ENCODE peak calls at places on chromosomes 3 and 15, in four cellular contexts. One of them, this sample, is unnamed.
A peak's percentile ranks its signal among the peaks of the same experiment; 100 is the strongest.

GRCh38 chr3:142228964-142229363 is 3.6 kb upstream of the GK5 start:
- DNase-seq in tibial artery: no peak
- DNase-seq in heart left ventricle: no peak
- DNase-seq in left ventricle myocardium inferior: no peak
- DNase-seq in this sample: no peak

GRCh38 chr15:91049378-91050127 is 27.2 kb upstream of the VPS33B start:
- DNase-seq in tibial artery: peak; percentile 62
- DNase-seq in heart left ventricle: no peak
- DNase-seq in left ventricle myocardium inferior: no peak
- DNase-seq in this sample: peak; percentile 33

GRCh38 chr3:157170861-157171260 is 10.9 kb upstream of the CCNL1 start:
- DNase-seq in tibial artery: no peak
- DNase-seq in heart left ventricle: no peak
- DNase-seq in left ventricle myocardium inferior: no peak
- DNase-seq in this sample: no peak

GRCh38 chr15:59632714-59633113 is 21.1 kb downstream of the GCNT3 start:
- DNase-seq in tibial artery: no peak
- DNase-seq in heart left ventricle: no peak
- DNase-seq in left ventricle myocardium inferior: no peak
- DNase-seq in this sample: no peak

GRCh38 chr3:82973810-82974209 is 1212.4 kb upstream of the GBE1 start:
- DNase-seq in tibial artery: no peak
- DNase-seq in heart left ventricle: no peak
- DNase-seq in left ventricle myocardium inferior: no peak
- DNase-seq in this sample: no peak

GRCh38 chr15:90295270-90295648 is 29.8 kb downstream of the NGRN start:
- DNase-seq in tibial artery: no peak
- DNase-seq in heart left ventricle: no peak
- DNase-seq in left ventricle myocardium inferior: no peak
- DNase-seq in this sample: no peak

GRCh38 chr3:197736491-197737318 is at the start of gene RUBCN:
- DNase-seq in tibial artery: peak; percentile 94
- DNase-seq in heart left ventricle: peak; percentile 97
- DNase-seq in left ventricle myocardium inferior: peak; percentile 95
- DNase-seq in this sample: peak; percentile 89

GRCh38 chr3:143627336-143627735 is 220.9 kb downstream of the SLC9A9 start:
- DNase-seq in tibial artery: no peak
- DNase-seq in heart left ventricle: no peak
- DNase-seq in left ventricle myocardium inferior: no peak
- DNase-seq in this sample: no peak

GRCh38 chr3:172651936-172652595 is 58.8 kb downstream of the NCEH1 start:
- DNase-seq in tibial artery: no peak
- DNase-seq in heart left ventricle: no peak
- DNase-seq in left ventricle myocardium inferior: no peak
- DNase-seq in this sample: no peak

GRCh38 chr15:59835801-59836200 is 146.7 kb upstream of the BNIP2 start:
- DNase-seq in tibial artery: no peak
- DNase-seq in heart left ventricle: no peak
- DNase-seq in left ventricle myocardium inferior: no peak
- DNase-seq in this sample: no peak

GRCh38 chr15:50816191-50816590 is 50.7 kb upstream of the SPPL2A start:
- DNase-seq in tibial artery: no peak
- DNase-seq in heart left ventricle: no peak
- DNase-seq in left ventricle myocardium inferior: no peak
- DNase-seq in this sample: no peak

GRCh38 chr3:145704020-145704419 is 457.0 kb downstream of the PLOD2 start:
- DNase-seq in tibial artery: no peak
- DNase-seq in heart left ventricle: no peak
- DNase-seq in left ventricle myocardium inferior: no peak
- DNase-seq in this sample: no peak

GRCh38 chr3:117393119-117393518 is 683.5 kb downstream of the TUSC7 start:
- DNase-seq in tibial artery: no peak
- DNase-seq in heart left ventricle: no peak
- DNase-seq in left ventricle myocardium inferior: no peak
- DNase-seq in this sample: no peak

GRCh38 chr3:138082085-138082991 is 33.1 kb downstream of the DZIP1L start:
- DNase-seq in tibial artery: no peak
- DNase-seq in heart left ventricle: no peak
- DNase-seq in left ventricle myocardium inferior: no peak
- DNase-seq in this sample: peak; percentile 30

GRCh38 chr15:39279331-39279730 is 301.5 kb upstream of the THBS1 start:
- DNase-seq in tibial artery: no peak
- DNase-seq in heart left ventricle: no peak
- DNase-seq in left ventricle myocardium inferior: no peak
- DNase-seq in this sample: no peak

GRCh38 chr15:51499379-51499976 is 123.1 kb downstream of the DMXL2 start:
- DNase-seq in tibial artery: no peak
- DNase-seq in heart left ventricle: no peak
- DNase-seq in left ventricle myocardium inferior: no peak
- DNase-seq in this sample: peak; percentile 21

GRCh38 chr3:23645533-23646196 is 160.1 kb upstream of the UBE2E1 start:
- DNase-seq in tibial artery: no peak
- DNase-seq in heart left ventricle: no peak
- DNase-seq in left ventricle myocardium inferior: no peak
- DNase-seq in this sample: no peak

GRCh38 chr15:73026496-73027054 is 25.7 kb upstream of the NEO1 start:
- DNase-seq in tibial artery: no peak
- DNase-seq in heart left ventricle: no peak
- DNase-seq in left ventricle myocardium inferior: no peak
- DNase-seq in this sample: no peak

GRCh38 chr15:89841306-89841705 is 26.7 kb upstream of the ANPEP start:
- DNase-seq in tibial artery: no peak
- DNase-seq in heart left ventricle: no peak
- DNase-seq in left ventricle myocardium inferior: no peak
- DNase-seq in this sample: no peak

GRCh38 chr15:42405876-42406482 is 46.7 kb downstream of the CAPN3 start:
- DNase-seq in tibial artery: no peak
- DNase-seq in heart left ventricle: no peak
- DNase-seq in left ventricle myocardium inferior: no peak
- DNase-seq in this sample: no peak

GRCh38 chr15:98568382-98569017 is 79.8 kb upstream of the IGF1R start:
- DNase-seq in tibial artery: no peak
- DNase-seq in heart left ventricle: no peak
- DNase-seq in left ventricle myocardium inferior: no peak
- DNase-seq in this sample: no peak

GRCh38 chr15:60912984-60913697 is 316.0 kb downstream of the RORA start:
- DNase-seq in tibial artery: no peak
- DNase-seq in heart left ventricle: no peak
- DNase-seq in left ventricle myocardium inferior: no peak
- DNase-seq in this sample: no peak

GRCh38 chr15:87777054-87777498 is 479.5 kb downstream of the NTRK3 start:
- DNase-seq in tibial artery: peak; percentile 69
- DNase-seq in heart left ventricle: no peak
- DNase-seq in left ventricle myocardium inferior: no peak
- DNase-seq in this sample: no peak

GRCh38 chr3:14145670-14146380 is 21.0 kb downstream of the TMEM43 start:
- DNase-seq in tibial artery: no peak
- DNase-seq in heart left ventricle: no peak
- DNase-seq in left ventricle myocardium inferior: no peak
- DNase-seq in this sample: no peak

GRCh38 chr3:113844622-113845222 is 6.1 kb downstream of the GRAMD1C start:
- DNase-seq in tibial artery: no peak
- DNase-seq in heart left ventricle: no peak
- DNase-seq in left ventricle myocardium inferior: no peak
- DNase-seq in this sample: no peak

DNA sequence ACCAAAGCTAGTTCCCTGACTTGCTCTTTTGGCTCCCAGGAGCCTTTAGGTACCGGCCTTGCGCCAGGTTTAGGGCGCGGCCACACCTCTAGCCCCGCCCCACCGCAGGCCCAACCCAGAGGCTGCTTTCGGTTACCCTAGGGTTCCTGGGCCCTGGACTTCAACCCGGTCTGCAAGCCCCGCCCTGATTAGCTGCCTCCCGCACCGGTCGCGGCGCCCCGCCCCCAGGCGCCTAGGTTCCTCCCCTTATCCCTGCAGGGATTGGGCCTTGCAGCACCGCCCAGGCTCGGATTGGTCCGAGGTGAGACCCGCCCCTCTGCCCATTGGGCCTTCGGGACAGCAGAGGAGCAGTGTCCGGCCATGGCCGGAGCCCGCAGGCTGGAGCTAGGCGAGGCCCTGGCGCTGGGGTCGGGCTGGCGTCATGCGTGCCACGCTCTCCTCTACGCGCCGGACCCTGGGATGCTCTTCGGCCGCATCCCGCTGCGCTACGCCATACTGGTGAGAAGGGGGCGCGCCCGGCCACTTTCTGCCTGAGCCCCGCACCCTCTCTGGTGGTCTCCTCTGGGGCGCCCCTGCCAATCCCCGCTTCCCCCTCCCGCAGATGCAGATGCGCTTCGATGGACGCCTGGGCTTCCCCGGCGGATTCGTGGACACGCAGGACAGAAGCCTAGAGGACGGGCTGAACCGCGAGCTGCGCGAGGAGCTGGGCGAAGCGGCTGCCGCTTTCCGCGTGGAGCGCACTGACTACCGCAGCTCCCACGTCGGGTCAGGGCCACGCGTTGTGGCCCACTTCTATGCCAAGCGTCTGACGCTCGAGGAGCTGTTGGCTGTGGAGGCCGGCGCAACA is at the start of gene NUDT16:
- DNase-seq in tibial artery: peak; percentile 100
- DNase-seq in heart left ventricle: peak; percentile 100
- DNase-seq in left ventricle myocardium inferior: peak; percentile 100
- DNase-seq in this sample: peak; percentile 93
- TF ChIP-seq CTCF in tibial artery: no peak
- TF ChIP-seq CTCF in heart left ventricle: no peak
- TF ChIP-seq CTCF in left ventricle myocardium inferior: no peak
- TF ChIP-seq CTCF in this sample: peak; percentile 5

DNA sequence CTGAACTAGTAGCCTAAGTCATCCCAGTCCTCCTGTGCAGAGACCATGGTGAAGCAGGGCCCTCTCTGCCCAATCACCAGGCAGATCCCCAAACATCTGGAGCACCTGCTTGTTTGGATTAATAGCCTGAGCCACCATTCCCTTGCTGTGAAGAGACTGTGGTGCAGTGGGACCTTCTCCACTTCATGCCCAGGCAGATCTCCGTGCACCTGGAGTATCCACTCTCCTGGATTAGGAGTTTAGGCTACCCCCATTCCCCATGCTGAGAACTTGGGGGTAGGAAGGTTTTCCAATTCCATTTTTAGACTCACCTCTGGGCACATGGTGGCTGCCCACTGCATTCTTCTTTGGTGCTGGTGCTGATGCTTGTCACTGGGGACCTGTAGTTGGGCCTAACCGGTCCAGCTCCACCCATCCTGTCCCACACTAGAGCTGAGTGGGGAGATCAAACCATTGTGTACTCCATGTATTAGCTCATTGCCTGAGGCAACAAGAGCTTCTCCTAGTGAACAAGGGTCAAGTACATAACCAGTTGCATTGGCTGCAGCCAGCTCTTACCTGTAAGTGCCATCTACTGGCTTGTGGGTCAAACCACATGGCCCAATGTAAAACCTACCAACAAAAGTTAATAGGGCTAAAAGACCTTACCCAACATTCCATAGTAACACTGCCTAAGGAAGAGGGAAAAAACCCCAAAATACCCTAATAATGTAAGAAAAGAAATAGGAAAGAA is 382.5 kb upstream of the CBLB start:
- DNase-seq in tibial artery: no peak
- DNase-seq in heart left ventricle: no peak
- DNase-seq in left ventricle myocardium inferior: no peak
- DNase-seq in this sample: no peak
- H3K4me3 ChIP-seq in tibial artery: no peak overlapping the region
- H3K4me3 ChIP-seq in heart left ventricle: no peak overlapping the region
- H3K4me3 ChIP-seq in left ventricle myocardium inferior: no peak overlapping the region
- H3K4me3 ChIP-seq in this sample: no peak overlapping the region

DNA sequence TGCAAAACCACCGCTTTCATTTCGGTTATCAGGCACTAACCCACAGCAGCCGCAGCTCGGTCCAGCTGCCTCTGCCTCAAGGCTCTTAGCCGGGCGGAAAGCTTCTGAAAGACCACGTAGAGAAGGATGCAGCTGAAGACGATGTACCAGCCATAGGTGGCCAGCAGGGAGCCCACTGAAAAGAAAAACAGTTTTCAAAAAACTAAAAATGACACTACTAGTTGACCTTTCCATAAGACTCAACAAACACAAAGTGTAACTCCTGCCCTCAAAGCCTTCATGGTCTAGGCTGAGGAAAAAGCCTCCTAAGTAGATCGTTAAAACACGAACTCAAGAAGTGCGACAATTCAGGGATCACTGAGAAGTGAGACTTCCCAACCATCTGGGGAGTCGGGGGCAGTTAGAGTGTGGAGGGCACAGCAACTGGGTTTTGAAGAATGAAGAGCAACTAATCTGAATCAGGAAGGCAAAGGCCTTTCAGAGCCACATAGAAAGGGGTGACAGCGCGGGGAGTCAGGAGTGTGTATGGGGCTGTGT is 716 bp downstream of the SELENOS start:
- DNase-seq in tibial artery: no peak
- DNase-seq in heart left ventricle: no peak
- DNase-seq in left ventricle myocardium inferior: no peak
- DNase-seq in this sample: no peak
- TF ChIP-seq CTCF in tibial artery: no peak
- TF ChIP-seq CTCF in heart left ventricle: peak; percentile 7
- TF ChIP-seq CTCF in left ventricle myocardium inferior: peak; percentile 24
- TF ChIP-seq CTCF in this sample: peak; percentile 62

GRCh38 chr3:112640333-112640863 is 545 bp downstream of the CCDC80 start:
- DNase-seq in tibial artery: peak; percentile 24
- DNase-seq in heart left ventricle: no peak
- DNase-seq in left ventricle myocardium inferior: no peak
- DNase-seq in this sample: no peak
- H3K4me3 ChIP-seq in tibial artery: peak overlapping the region; percentile 52
- H3K4me3 ChIP-seq in heart left ventricle: peak overlapping the region; percentile 26
- H3K4me3 ChIP-seq in left ventricle myocardium inferior: peak overlapping the region; percentile 63
- H3K4me3 ChIP-seq in this sample: no peak overlapping the region

GRCh38 chr3:9957214-9957613 is 5.0 kb upstream of the PRRT3 start:
- DNase-seq in tibial artery: no peak
- DNase-seq in heart left ventricle: no peak
- DNase-seq in left ventricle myocardium inferior: no peak
- DNase-seq in this sample: no peak
- TF ChIP-seq CTCF in tibial artery: peak; percentile 9
- TF ChIP-seq CTCF in heart left ventricle: no peak
- TF ChIP-seq CTCF in left ventricle myocardium inferior: no peak
- TF ChIP-seq CTCF in this sample: no peak

GRCh38 chr3:129603561-129603942 is 2.9 kb downstream of the PLXND1 start:
- DNase-seq in tibial artery: no peak
- DNase-seq in heart left ventricle: no peak
- DNase-seq in left ventricle myocardium inferior: no peak
- DNase-seq in this sample: no peak
- H3K4me3 ChIP-seq in tibial artery: peak overlapping the region; percentile 58
- H3K4me3 ChIP-seq in heart left ventricle: peak overlapping the region; percentile 75
- H3K4me3 ChIP-seq in left ventricle myocardium inferior: peak overlapping the region; percentile 82
- H3K4me3 ChIP-seq in this sample: no peak overlapping the region

DNA sequence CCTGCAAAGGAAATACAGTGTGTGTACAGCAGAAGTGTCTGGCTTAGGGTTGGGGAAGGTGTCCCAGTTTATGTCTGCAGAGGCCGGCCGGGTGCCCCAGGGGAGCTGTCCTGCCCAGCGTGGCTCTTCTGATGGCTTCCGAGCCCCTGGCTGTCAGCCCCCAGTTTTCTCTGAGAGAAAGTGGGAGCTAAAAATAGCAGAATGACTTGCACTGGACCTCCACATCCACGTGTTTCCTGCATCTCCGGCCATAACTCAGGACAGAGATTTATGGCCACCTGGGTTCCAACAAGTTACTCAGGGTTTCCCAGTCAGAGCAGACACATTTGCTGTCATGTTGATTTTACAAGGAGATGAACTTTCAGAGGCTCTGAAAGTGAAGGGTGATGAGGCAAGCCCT is 192.0 kb downstream of the ATP10A start:
- DNase-seq in tibial artery: peak; percentile 50
- DNase-seq in heart left ventricle: no peak
- DNase-seq in left ventricle myocardium inferior: no peak
- DNase-seq in this sample: no peak
- TF ChIP-seq CTCF in tibial artery: no peak
- TF ChIP-seq CTCF in heart left ventricle: no peak
- TF ChIP-seq CTCF in left ventricle myocardium inferior: no peak
- TF ChIP-seq CTCF in this sample: no peak